ENCODE peak calls at places on chromosomes 3 and 15, in four cellular contexts. T, G, I and C are unnamed samples.
A peak's percentile ranks its signal among the peaks of the same experiment; 100 is the strongest.

GRCh38 chr15:42919794-42920280 is 741 bp downstream of the TTBK2 start:
- DNase-seq in T (peak; percentile 23), G (no peak), I (peak; percentile 35), C (peak; percentile 54)

GRCh38 chr3:100158877-100159563 is 44.7 kb upstream of the FILIP1L start:
- DNase-seq in T (peak; percentile 16), G (no peak), I (peak; percentile 35), C (no peak)

GRCh38 chr3:36172699-36173098 is 207.6 kb upstream of the STAC start:
- DNase-seq in T (no peak), G (no peak), I (peak; percentile 55), C (peak; percentile 44)

GRCh38 chr15:100516592-100517489 is 11.9 kb downstream of the CERS3 start:
- DNase-seq in T (no peak), G (no peak), I (no peak), C (no peak)

GRCh38 chr15:70880781-70881180 is 11.5 kb downstream of the THAP10 start:
- DNase-seq in T (no peak), G (no peak), I (peak; percentile 28), C (no peak)

GRCh38 chr15:76756371-76756770 is 148.8 kb downstream of the SCAPER start:
- DNase-seq in T (no peak), G (no peak), I (no peak), C (no peak)

GRCh38 chr15:61173899-61174689 is 55.0 kb downstream of the RORA start:
- DNase-seq in T (no peak), G (no peak), I (peak; percentile 2), C (no peak)

GRCh38 chr15:64875641-64876223 is 34.0 kb downstream of the PLEKHO2 start:
- DNase-seq in T (no peak), G (no peak), I (no peak), C (no peak)

GRCh38 chr3:188232676-188233075 is 78.7 kb downstream of the LPP start:
- DNase-seq in T (no peak), G (no peak), I (no peak), C (no peak)

GRCh38 chr3:147773236-147773635 is 364.1 kb downstream of the ZIC1 start:
- DNase-seq in T (no peak), G (no peak), I (no peak), C (no peak)

GRCh38 chr3:32238027-32238815 is at the start of gene CMTM8:
- DNase-seq in T (peak; percentile 18), G (no peak), I (peak; percentile 78), C (peak; percentile 57)

GRCh38 chr3:77605308-77605707 is 565.4 kb downstream of the ROBO2 start:
- DNase-seq in T (no peak), G (no peak), I (peak; percentile 78), C (no peak)

GRCh38 chr3:100210777-100211145 is 50.0 kb upstream of the TBC1D23 start:
- DNase-seq in T (peak; percentile 95), G (no peak), I (no peak), C (peak; percentile 25)

GRCh38 chr15:51121118-51121517 is 26.4 kb upstream of the TNFAIP8L3 start:
- DNase-seq in T (peak; percentile 88), G (no peak), I (peak; percentile 91), C (peak; percentile 96)

GRCh38 chr3:113035387-113035982 is 44.7 kb downstream of the GTPBP8 start:
- DNase-seq in T (peak; percentile 63), G (no peak), I (peak; percentile 86), C (peak; percentile 54)

GRCh38 chr15:39140060-39140604 is 440.7 kb upstream of the THBS1 start:
- DNase-seq in T (peak; percentile 93), G (no peak), I (peak; percentile 72), C (peak; percentile 71)

GRCh38 chr3:129824926-129825541 is 68.5 kb downstream of the TMCC1 start:
- DNase-seq in T (peak; percentile 61), G (peak; percentile 20), I (peak; percentile 62), C (peak; percentile 29)

GRCh38 chr15:56837281-56837680 is 81.2 kb upstream of the TCF12 start:
- DNase-seq in T (peak; percentile 11), G (no peak), I (no peak), C (no peak)

GRCh38 chr15:39195988-39196486 is 384.8 kb upstream of the THBS1 start:
- DNase-seq in T (peak; percentile 60), G (no peak), I (peak; percentile 100), C (peak; percentile 100)

GRCh38 chr15:41122849-41123248 is 6.8 kb upstream of the INO80 start:
- DNase-seq in T (no peak), G (no peak), I (no peak), C (no peak)

GRCh38 chr3:155069729-155070128 is 10.4 kb upstream of the MME start:
- DNase-seq in T (peak; percentile 40), G (no peak), I (no peak), C (no peak)

GRCh38 chr3:41362638-41363559 is 163.6 kb downstream of the CTNNB1 start:
- DNase-seq in T (peak; percentile 14), G (no peak), I (no peak), C (no peak)

GRCh38 chr3:188516515-188516914 is 362.6 kb downstream of the LPP start:
- DNase-seq in T (no peak), G (no peak), I (no peak), C (no peak)

GRCh38 chr3:142118911-142119310 is 30.4 kb downstream of the TFDP2 start:
- DNase-seq in T (peak; percentile 11), G (no peak), I (no peak), C (no peak)

GRCh38 chr3:119294402-119294888 is 262 bp downstream of the ARHGAP31 start:
- DNase-seq in T (no peak), G (no peak), I (no peak), C (no peak)

GRCh38 chr15:57861805-57862586 is 155.5 kb downstream of the POLR2M start:
- DNase-seq in T (peak; percentile 81), G (no peak), I (peak; percentile 57), C (peak; percentile 80)

GRCh38 chr3:33023176-33024136 is 72.0 kb downstream of the CCR4 start:
- DNase-seq in T (no peak), G (no peak), I (peak; percentile 77), C (peak; percentile 43)

GRCh38 chr15:52252781-52253180 is 42.8 kb downstream of the MYO5C start:
- DNase-seq in T (peak; percentile 93), G (no peak), I (peak; percentile 93), C (peak; percentile 93)

GRCh38 chr15:99123706-99124451 is 19.0 kb downstream of the SYNM start:
- DNase-seq in T (peak; percentile 96), G (no peak), I (peak; percentile 96), C (peak; percentile 92)

GRCh38 chr3:183122257-183122932 is 23.1 kb upstream of the MCCC1 start:
- DNase-seq in T (peak; percentile 85), G (no peak), I (peak; percentile 86), C (peak; percentile 28)

GRCh38 chr15:83695246-83695645 is 41.3 kb downstream of the ADAMTSL3 start:
- DNase-seq in T (no peak), G (no peak), I (peak; percentile 76), C (no peak)

GRCh38 chr3:99720985-99721632 is 82.7 kb downstream of the COL8A1 start:
- DNase-seq in T (peak; percentile 44), G (no peak), I (peak; percentile 82), C (peak; percentile 47)

GRCh38 chr15:74780523-74780982 is 1.3 kb upstream of the CSK start:
- DNase-seq in T (no peak), G (no peak), I (no peak), C (no peak)

GRCh38 chr15:74780983-74781672 is 752 bp upstream of the CSK start:
- DNase-seq in T (peak; percentile 19), G (no peak), I (no peak), C (peak; percentile 47)

GRCh38 chr15:74782596-74783071 is 754 bp downstream of the CSK start:
- DNase-seq in T (no peak), G (no peak), I (no peak), C (no peak)

GRCh38 chr15:74783072-74783807 is 1.4 kb downstream of the CSK start:
- DNase-seq in T (peak; percentile 26), G (no peak), I (no peak), C (no peak)

GRCh38 chr15:74781673-74782595 is at the start of gene CSK:
- DNase-seq in T (peak; percentile 61), G (no peak), I (peak; percentile 69), C (peak; percentile 49)
- TF ChIP-seq CTCF in T (no peak), G (peak; percentile 62), I (peak; percentile 40), C (peak; percentile 58)

GRCh38 chr3:72889310-72890165 is 1.7 kb downstream of the GXYLT2 start:
- DNase-seq in T (no peak), G (no peak), I (no peak), C (no peak)

GRCh38 chr3:72888546-72889309 is 882 bp downstream of the GXYLT2 start:
- DNase-seq in T (peak; percentile 37), G (no peak), I (peak; percentile 29), C (peak; percentile 23)

GRCh38 chr3:72890166-72890925 is 2.5 kb downstream of the GXYLT2 start:
- DNase-seq in T (no peak), G (no peak), I (no peak), C (peak; percentile 27)

GRCh38 chr3:72887378-72887722 is 496 bp upstream of the GXYLT2 start:
- DNase-seq in T (peak; percentile 40), G (no peak), I (peak; percentile 31), C (no peak)

GRCh38 chr3:72887723-72888545 is at the start of gene GXYLT2:
- DNase-seq in T (peak; percentile 80), G (no peak), I (peak; percentile 58), C (peak; percentile 64)
- H3K9ac ChIP-seq in T (peak within 1 kb of the TSS; percentile 56), G (no peak within 1 kb of the TSS), I (peak within 1 kb of the TSS; percentile 1), C (peak within 1 kb of the TSS; percentile 65)

GRCh38 chr3:153925826-153926514 is 195.2 kb upstream of the ARHGEF26 start:
- DNase-seq in T (peak; percentile 54), G (no peak), I (no peak), C (no peak)

DNA sequence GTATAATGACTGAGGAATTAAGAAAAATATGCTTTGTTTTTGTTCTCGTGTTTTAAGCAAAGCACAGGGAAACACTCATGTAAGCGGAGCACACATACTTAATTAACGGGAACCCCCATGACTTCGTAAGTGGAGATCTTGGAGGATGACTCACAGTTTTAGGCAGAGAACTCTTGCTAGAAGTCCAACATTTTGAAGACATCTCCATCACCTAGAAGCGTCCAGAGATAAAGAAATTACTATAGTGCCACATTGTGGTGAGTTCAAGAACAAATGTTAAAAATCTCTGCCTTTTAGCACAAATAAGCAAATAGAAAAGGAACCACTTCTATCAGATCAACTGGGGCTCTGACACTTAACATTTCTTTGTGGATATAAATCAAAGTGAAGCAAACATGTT is 194.1 kb upstream of the ARHGEF26 start:
- DNase-seq in T (peak; percentile 93), G (peak; percentile 2), I (peak; percentile 80), C (peak; percentile 54)
- TF ChIP-seq CTCF in T (peak; percentile 31), G (peak; percentile 36), I (peak; percentile 65), C (peak; percentile 32)

GRCh38 chr15:58980351-58980939 is 7.0 kb upstream of the RNF111 start:
- DNase-seq in T (peak; percentile 73), G (no peak), I (peak; percentile 51), C (no peak)

GRCh38 chr15:58987501-58988010 is at the start of gene RNF111:
- DNase-seq in T (peak; percentile 98), G (peak; percentile 90), I (peak; percentile 91), C (peak; percentile 95)

GRCh38 chr15:58987036-58987435 is 427 bp upstream of the RNF111 start:
- DNase-seq in T (no peak), G (no peak), I (peak; percentile 7), C (no peak)

GRCh38 chr15:58985443-58985842 is 2.0 kb upstream of the RNF111 start:
- DNase-seq in T (peak; percentile 56), G (no peak), I (no peak), C (no peak)

GRCh38 chr15:58981808-58982475 is 5.5 kb upstream of the RNF111 start:
- DNase-seq in T (no peak), G (no peak), I (no peak), C (no peak)
- H3K9ac ChIP-seq in T (no peak overlapping the region), G (peak overlapping the region; percentile 52), I (no peak overlapping the region), C (no peak overlapping the region)